ENCODE peak calls at places on chromosome 22, in four cellular contexts. One of them, this sample, is unnamed.

GRCh38 chr22:17087176-17088131 is 2.7 kb downstream of the IL17RA start:
- DNase-seq in Kasumi-1: peak
- DNase-seq in cardiac muscle cell: peak
- DNase-seq in EL: peak
- DNase-seq in this sample: peak

GRCh38 chr22:25098445-25099081 is 101.1 kb upstream of the CRYBB3 start:
- DNase-seq in Kasumi-1: no peak
- DNase-seq in EL: no peak
- DNase-seq in cardiac muscle cell: no peak
- DNase-seq in this sample: no peak

GRCh38 chr22:38071421-38072321 is 12.3 kb downstream of the SLC16A8 start:
- DNase-seq in Kasumi-1: no peak
- DNase-seq in EL: no peak
- DNase-seq in cardiac muscle cell: no peak
- DNase-seq in this sample: no peak

GRCh38 chr22:49333206-49333605 is 494.5 kb downstream of the BRD1 start:
- DNase-seq in Kasumi-1: no peak
- DNase-seq in EL: no peak
- DNase-seq in cardiac muscle cell: no peak
- DNase-seq in this sample: no peak

GRCh38 chr22:25508761-25509321 is 55.6 kb upstream of the GRK3 start:
- DNase-seq in EL: no peak
- DNase-seq in cardiac muscle cell: no peak
- DNase-seq in Kasumi-1: no peak
- DNase-seq in this sample: no peak

GRCh38 chr22:36727927-36728488 is 24.5 kb upstream of the CACNG2 start:
- DNase-seq in cardiac muscle cell: no peak
- DNase-seq in Kasumi-1: no peak
- DNase-seq in EL: no peak
- DNase-seq in this sample: no peak

GRCh38 chr22:41780714-41781507 is 19.6 kb upstream of the CCDC134 start:
- DNase-seq in Kasumi-1: peak
- DNase-seq in cardiac muscle cell: peak
- DNase-seq in EL: peak
- DNase-seq in this sample: peak

GRCh38 chr22:30806391-30806861 is 111.8 kb downstream of the OSBP2 start:
- DNase-seq in Kasumi-1: no peak
- DNase-seq in cardiac muscle cell: peak
- DNase-seq in EL: peak
- DNase-seq in this sample: no peak

GRCh38 chr22:39457546-39458442 is 982 bp downstream of the MGAT3 start:
- DNase-seq in EL: no peak
- DNase-seq in Kasumi-1: no peak
- DNase-seq in cardiac muscle cell: no peak
- DNase-seq in this sample: no peak

GRCh38 chr22:49146511-49146910 is 681.2 kb downstream of the BRD1 start:
- DNase-seq in cardiac muscle cell: no peak
- DNase-seq in Kasumi-1: no peak
- DNase-seq in EL: no peak
- DNase-seq in this sample: no peak

GRCh38 chr22:27668828-27669797 is 132.4 kb downstream of the MN1 start:
- DNase-seq in EL: peak
- DNase-seq in Kasumi-1: peak
- DNase-seq in cardiac muscle cell: peak
- DNase-seq in this sample: peak

GRCh38 chr22:20945578-20945934 is 21.5 kb upstream of the AIFM3 start:
- DNase-seq in cardiac muscle cell: no peak
- DNase-seq in Kasumi-1: no peak
- DNase-seq in EL: no peak
- DNase-seq in this sample: no peak

GRCh38 chr22:31821572-31821971 is 67.8 kb downstream of the DEPDC5 start:
- DNase-seq in Kasumi-1: no peak
- DNase-seq in EL: no peak
- DNase-seq in cardiac muscle cell: no peak
- DNase-seq in this sample: no peak

GRCh38 chr22:36565686-36566085 is 36.7 kb upstream of the EIF3D start:
- DNase-seq in EL: peak
- DNase-seq in Kasumi-1: no peak
- DNase-seq in cardiac muscle cell: no peak
- DNase-seq in this sample: no peak

GRCh38 chr22:49812838-49813237 is 14.8 kb downstream of the BRD1 start:
- DNase-seq in cardiac muscle cell: peak
- DNase-seq in EL: peak
- DNase-seq in Kasumi-1: no peak
- DNase-seq in this sample: no peak

GRCh38 chr22:25754527-25755202 is 12.7 kb downstream of the MYO18B start:
- DNase-seq in EL: peak
- DNase-seq in Kasumi-1: no peak
- DNase-seq in cardiac muscle cell: peak
- DNase-seq in this sample: peak

GRCh38 chr22:49107961-49108530 is 719.6 kb downstream of the BRD1 start:
- DNase-seq in cardiac muscle cell: no peak
- DNase-seq in Kasumi-1: no peak
- DNase-seq in EL: no peak
- DNase-seq in this sample: no peak

GRCh38 chr22:45435544-45436139 is 22.1 kb downstream of the RIBC2 start:
- DNase-seq in Kasumi-1: peak
- DNase-seq in EL: peak
- DNase-seq in cardiac muscle cell: peak
- DNase-seq in this sample: peak

GRCh38 chr22:40383905-40384304 is 13.5 kb downstream of the SGSM3 start:
- DNase-seq in EL: peak
- DNase-seq in Kasumi-1: no peak
- DNase-seq in cardiac muscle cell: peak
- DNase-seq in this sample: no peak

GRCh38 chr22:17716529-17716928 is 57.7 kb downstream of the BID start:
- DNase-seq in EL: no peak
- DNase-seq in cardiac muscle cell: no peak
- DNase-seq in Kasumi-1: no peak
- DNase-seq in this sample: no peak

GRCh38 chr22:17724241-17724640 is 50.0 kb downstream of the BID start:
- DNase-seq in Kasumi-1: no peak
- DNase-seq in EL: no peak
- DNase-seq in cardiac muscle cell: no peak
- DNase-seq in this sample: no peak

GRCh38 chr22:21985214-21985613 is 2.6 kb upstream of the TOP3B start:
- DNase-seq in Kasumi-1: no peak
- DNase-seq in cardiac muscle cell: no peak
- DNase-seq in EL: no peak
- DNase-seq in this sample: no peak

GRCh38 chr22:21936151-21936778 is 16.4 kb downstream of the PPM1F start:
- DNase-seq in cardiac muscle cell: no peak
- DNase-seq in EL: no peak
- DNase-seq in Kasumi-1: peak
- DNase-seq in this sample: no peak

GRCh38 chr22:42297778-42298177 is 27.3 kb upstream of the TCF20 start:
- DNase-seq in Kasumi-1: no peak
- DNase-seq in cardiac muscle cell: no peak
- DNase-seq in EL: no peak
- DNase-seq in this sample: no peak

GRCh38 chr22:46078241-46079092 is 71.9 kb upstream of the PPARA start:
- DNase-seq in cardiac muscle cell: no peak
- DNase-seq in EL: peak
- DNase-seq in Kasumi-1: no peak
- DNase-seq in this sample: no peak

GRCh38 chr22:44181033-44181911 is 547 bp downstream of the PARVG start:
- DNase-seq in EL: no peak
- DNase-seq in cardiac muscle cell: no peak
- DNase-seq in Kasumi-1: peak
- DNase-seq in this sample: no peak

GRCh38 chr22:36344106-36344827 is 43.5 kb downstream of the MYH9 start:
- DNase-seq in Kasumi-1: no peak
- DNase-seq in cardiac muscle cell: no peak
- DNase-seq in EL: no peak
- DNase-seq in this sample: peak

GRCh38 chr22:50141891-50142363 is 28.6 kb upstream of the PANX2 start:
- DNase-seq in EL: no peak
- DNase-seq in cardiac muscle cell: no peak
- DNase-seq in Kasumi-1: no peak
- DNase-seq in this sample: no peak

GRCh38 chr22:43750751-43751150 is 61.4 kb downstream of the EFCAB6 start:
- DNase-seq in Kasumi-1: no peak
- DNase-seq in EL: no peak
- DNase-seq in cardiac muscle cell: no peak
- DNase-seq in this sample: no peak

GRCh38 chr22:45995405-45996101 is 18.6 kb upstream of the WNT7B start:
- DNase-seq in EL: no peak
- DNase-seq in cardiac muscle cell: no peak
- DNase-seq in Kasumi-1: no peak
- DNase-seq in this sample: no peak

GRCh38 chr22:49966716-49967332 is 6.3 kb downstream of the PIM3 start:
- DNase-seq in cardiac muscle cell: peak
- DNase-seq in EL: no peak
- DNase-seq in Kasumi-1: peak
- DNase-seq in this sample: peak

GRCh38 chr22:25111579-25112517 is 87.8 kb upstream of the CRYBB3 start:
- DNase-seq in Kasumi-1: no peak
- DNase-seq in cardiac muscle cell: no peak
- DNase-seq in EL: no peak
- DNase-seq in this sample: peak

GRCh38 chr22:40235418-40235817 is 57.7 kb downstream of the TNRC6B start:
- DNase-seq in cardiac muscle cell: peak
- DNase-seq in Kasumi-1: no peak
- DNase-seq in EL: no peak
- DNase-seq in this sample: no peak

GRCh38 chr22:29476116-29476515 is 3.9 kb upstream of the NEFH start:
- DNase-seq in Kasumi-1: no peak
- DNase-seq in EL: no peak
- DNase-seq in cardiac muscle cell: no peak
- DNase-seq in this sample: no peak

GRCh38 chr22:37486224-37486845 is at the start of gene MFNG:
- DNase-seq in EL: peak
- DNase-seq in cardiac muscle cell: peak
- DNase-seq in Kasumi-1: peak
- DNase-seq in this sample: peak

GRCh38 chr22:42997577-42997976 is 17.4 kb downstream of the PACSIN2 start:
- DNase-seq in Kasumi-1: no peak
- DNase-seq in cardiac muscle cell: no peak
- DNase-seq in EL: no peak
- DNase-seq in this sample: no peak

GRCh38 chr22:16807109-16807508 is 18.1 kb downstream of the XKR3 start:
- DNase-seq in cardiac muscle cell: no peak
- DNase-seq in EL: no peak
- DNase-seq in Kasumi-1: no peak
- DNase-seq in this sample: no peak

GRCh38 chr22:19629720-19630419 is 84.4 kb upstream of the SEPTIN5 start:
- DNase-seq in Kasumi-1: peak
- DNase-seq in EL: peak
- DNase-seq in cardiac muscle cell: peak
- DNase-seq in this sample: peak

GRCh38 chr22:19996694-19997384 is 19.8 kb downstream of the ARVCF start:
- DNase-seq in Kasumi-1: no peak
- DNase-seq in EL: no peak
- DNase-seq in cardiac muscle cell: no peak
- DNase-seq in this sample: no peak

This sample was measured in SJCRH30.